ENCODE peak calls at places on chromosomes 1 and 21, in six cellular contexts. Z is heart left ventricle, I is Peyer's patch, D is endothelial cell of umbilical vein, U is prostate gland, S is uterus. R is an unnamed sample.

GRCh38 chr1:232589111-232589808 is 40.7 kb downstream of the SIPA1L2 start:
- DNase-seq in Z (no peak), I (no peak), D (no peak), U (no peak), S (no peak), R (no peak)

GRCh38 chr1:31625561-31626272 is 8.2 kb downstream of the HCRTR1 start:
- DNase-seq in Z (no peak), I (no peak), D (no peak), U (no peak), S (no peak), R (peak; percentile 50)

GRCh38 chr1:44676484-44677200 is 2.1 kb downstream of the ARMH1 start:
- DNase-seq in Z (no peak), I (no peak), D (peak; percentile 15), U (no peak), S (no peak), R (no peak)

GRCh38 chr1:212302745-212303383 is 17.7 kb downstream of the PPP2R5A start:
- DNase-seq in Z (no peak), I (no peak), D (no peak), U (no peak), S (no peak), R (no peak)

GRCh38 chr1:185267278-185267677 is 49.8 kb downstream of the IVNS1ABP start:
- DNase-seq in Z (no peak), I (no peak), D (no peak), U (no peak), S (no peak), R (no peak)

GRCh38 chr1:21302747-21303715 is 12.8 kb upstream of the ECE1 start:
- DNase-seq in Z (no peak), I (peak; percentile 75), D (peak; percentile 78), U (no peak), S (no peak), R (peak; percentile 74)

GRCh38 chr1:116521186-116521585 is 49.6 kb downstream of the CD58 start:
- DNase-seq in Z (no peak), I (no peak), D (no peak), U (no peak), S (no peak), R (no peak)

GRCh38 chr1:208069317-208069716 is 158.4 kb upstream of the CD34 start:
- DNase-seq in Z (no peak), I (no peak), D (no peak), U (no peak), S (no peak), R (no peak)

GRCh38 chr1:53409695-53410094 is 49.5 kb upstream of the DMRTB1 start:
- DNase-seq in Z (no peak), I (no peak), D (no peak), U (no peak), S (no peak), R (no peak)

GRCh38 chr1:201591981-201592380 is 53.1 kb downstream of the NAV1 start:
- DNase-seq in Z (no peak), I (no peak), D (no peak), U (no peak), S (no peak), R (no peak)

GRCh38 chr1:111222308-111223125 is 5.0 kb upstream of the CHI3L2 start:
- DNase-seq in Z (peak; percentile 77), I (peak; percentile 84), D (peak; percentile 56), U (peak; percentile 68), S (peak; percentile 66), R (peak; percentile 84)

GRCh38 chr1:115258302-115258866 is 79.7 kb downstream of the NGF start:
- DNase-seq in Z (no peak), I (no peak), D (no peak), U (no peak), S (no peak), R (no peak)

GRCh38 chr1:192609110-192610079 is 26.6 kb upstream of the RGS13 start:
- DNase-seq in Z (peak; percentile 60), I (no peak), D (no peak), U (peak; percentile 11), S (peak; percentile 18), R (peak; percentile 34)

GRCh38 chr1:51298322-51298705 is 32.0 kb downstream of the TTC39A start:
- DNase-seq in Z (no peak), I (no peak), D (no peak), U (no peak), S (no peak), R (no peak)

GRCh38 chr21:45364464-45365185 is 40.3 kb upstream of the COL18A1 start:
- DNase-seq in Z (peak; percentile 65), I (no peak), D (peak; percentile 75), U (no peak), S (peak; percentile 75), R (no peak)

GRCh38 chr1:178500091-178500770 is 3.5 kb upstream of the CLEC20A start:
- DNase-seq in Z (no peak), I (no peak), D (no peak), U (no peak), S (no peak), R (no peak)

GRCh38 chr1:211285196-211285595 is 26.0 kb downstream of the RCOR3 start:
- DNase-seq in Z (no peak), I (no peak), D (peak; percentile 16), U (no peak), S (no peak), R (no peak)

DNA sequence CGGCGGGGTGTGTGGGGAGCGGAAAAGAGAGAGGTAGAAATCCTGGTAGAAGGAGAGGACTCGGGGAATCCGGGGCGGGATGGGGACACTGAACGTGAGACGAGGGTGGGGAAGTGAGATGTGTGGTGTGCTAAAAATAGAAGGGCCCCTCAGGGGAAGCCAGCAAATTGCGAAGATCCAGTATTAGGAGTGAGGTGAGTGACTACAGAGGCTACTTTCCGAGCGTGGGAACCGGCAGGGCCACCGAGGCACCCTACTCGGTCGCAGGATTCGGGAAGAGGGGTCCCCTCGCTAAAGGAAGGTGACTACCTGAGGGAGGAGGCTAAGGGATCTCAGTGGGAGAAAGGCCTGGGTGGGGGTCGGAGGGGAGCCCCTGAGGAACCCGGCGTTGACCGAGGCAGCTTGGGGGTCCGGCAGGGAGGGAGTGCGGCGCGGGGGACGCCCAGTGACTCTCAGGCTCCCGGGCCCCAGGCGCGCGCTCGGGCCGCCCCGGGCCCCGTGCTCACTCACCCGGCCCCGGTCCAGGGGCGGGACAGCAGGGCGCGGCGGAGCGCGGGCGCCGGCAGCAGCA is 318 bp downstream of the ALDH4A1 start:
- DNase-seq in Z (peak; percentile 38), I (no peak), D (no peak), U (no peak), S (peak; percentile 34), R (no peak)
- TF ChIP-seq POLR2A in Z (no peak), I (no peak), D (no peak), U (peak; percentile 84), S (peak; percentile 44), R (peak; percentile 63)

GRCh38 chr1:87072904-87073303 is 158.5 kb downstream of the HS2ST1 start:
- DNase-seq in Z (no peak), I (no peak), D (no peak), U (no peak), S (no peak), R (no peak)
- H3K4me3 ChIP-seq in Z (peak overlapping the region; percentile 36), I (no peak overlapping the region), D (no peak overlapping the region), U (no peak overlapping the region), S (no peak overlapping the region), R (no peak overlapping the region)

GRCh38 chr21:41432567-41433460 is 6.8 kb downstream of the MX1 start:
- DNase-seq in Z (no peak), I (no peak), D (no peak), U (no peak), S (no peak), R (no peak)

GRCh38 chr21:41429925-41430491 is 4.0 kb downstream of the MX1 start:
- DNase-seq in Z (no peak), I (no peak), D (no peak), U (no peak), S (no peak), R (no peak)

GRCh38 chr21:41429305-41429704 is 3.3 kb downstream of the MX1 start:
- DNase-seq in Z (no peak), I (no peak), D (no peak), U (no peak), S (no peak), R (no peak)

GRCh38 chr21:41433566-41433965 is 7.5 kb downstream of the MX1 start:
- DNase-seq in Z (no peak), I (no peak), D (no peak), U (no peak), S (no peak), R (no peak)

DNA sequence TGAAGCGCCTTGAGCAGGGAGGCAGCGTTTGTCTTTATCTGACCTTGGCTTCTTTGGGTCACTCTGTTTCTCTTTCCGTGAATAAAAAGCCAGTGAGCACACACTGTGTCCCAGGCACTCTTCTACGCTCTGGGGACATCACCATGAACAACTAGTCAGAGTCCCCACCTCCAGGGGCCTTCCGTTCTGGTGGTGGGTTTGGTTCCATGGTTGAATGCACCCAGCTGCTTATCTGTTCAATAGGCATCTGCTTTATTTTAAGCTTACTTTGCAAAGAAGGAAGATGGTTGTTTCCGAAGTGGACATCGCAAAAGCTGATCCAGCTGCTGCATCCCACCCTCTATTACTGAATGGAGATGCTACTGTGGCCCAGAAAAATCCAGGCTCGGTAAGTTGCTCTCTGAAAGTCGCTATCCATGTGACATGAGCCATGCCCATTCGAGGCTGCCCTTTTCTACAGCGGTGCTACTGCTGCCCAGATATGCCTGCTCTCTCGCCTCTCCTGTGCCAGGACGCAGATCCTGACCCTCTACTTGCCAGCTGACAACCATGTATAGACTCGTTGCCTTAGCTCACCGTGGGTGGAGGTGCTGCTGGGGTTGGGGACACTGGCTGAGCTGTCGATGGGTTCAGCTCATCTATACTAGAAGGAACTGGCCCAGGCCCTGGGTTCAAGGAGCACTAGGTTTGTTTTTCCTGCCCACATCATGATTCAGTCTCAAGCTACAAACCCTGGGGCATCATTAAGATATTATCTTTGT is 5.9 kb downstream of the MX1 start:
- DNase-seq in Z (no peak), I (no peak), D (no peak), U (no peak), S (no peak), R (no peak)
- TF ChIP-seq POLR2A in Z (no peak), I (no peak), D (no peak), U (no peak), S (no peak), R (no peak)

GRCh38 chr1:119144813-119145212 is 4.4 kb upstream of the WARS2 start:
- DNase-seq in Z (no peak), I (no peak), D (no peak), U (no peak), S (no peak), R (no peak)
- H3K4me3 ChIP-seq in Z (no peak overlapping the region), I (no peak overlapping the region), D (no peak overlapping the region), U (no peak overlapping the region), S (no peak overlapping the region), R (no peak overlapping the region)

GRCh38 chr1:33349778-33350610 is 29.1 kb upstream of the A3GALT2 start:
- DNase-seq in Z (peak; percentile 94), I (peak; percentile 91), D (peak; percentile 69), U (peak; percentile 83), S (peak; percentile 88), R (peak; percentile 91)
- TF ChIP-seq POLR2A in Z (no peak), I (peak; percentile 64), D (peak; percentile 38), U (peak; percentile 80), S (peak; percentile 73), R (no peak)